ENCODE peak calls at places on chromosomes 1 and 21, in four cellular contexts. I, Q, H and D are unnamed samples.

GRCh38 chr1:210438928-210439841 is 110.5 kb downstream of the HHAT start:
- DNase-seq in Q (no peak), H (no peak), I (peak), D (no peak)

GRCh38 chr1:234609528-234610042 is 393 bp downstream of the IRF2BP2 start:
- DNase-seq in H (no peak), I (no peak), Q (no peak), D (no peak)

GRCh38 chr1:94098585-94099111 is 22.3 kb downstream of the ABCA4 start:
- DNase-seq in Q (no peak), H (no peak), I (no peak), D (no peak)

GRCh38 chr1:119885903-119886783 is 10.2 kb downstream of the ADAM30 start:
- DNase-seq in I (no peak), Q (peak), H (peak), D (peak)

GRCh38 chr21:41684381-41685245 is 82.2 kb downstream of the RIPK4 start:
- DNase-seq in I (peak), Q (no peak), H (no peak), D (no peak)

GRCh38 chr1:107243461-107243860 is 102.6 kb downstream of the NTNG1 start:
- DNase-seq in H (no peak), I (no peak), Q (no peak), D (no peak)

GRCh38 chr1:246947255-246947654 is 15.5 kb upstream of the AHCTF1 start:
- DNase-seq in Q (no peak), I (peak), H (no peak), D (no peak)

GRCh38 chr1:153652795-153653507 is 5.6 kb upstream of the SNAPIN start:
- DNase-seq in Q (no peak), H (no peak), I (peak), D (no peak)

GRCh38 chr1:26768755-26769154 is 19.0 kb upstream of the PIGV start:
- DNase-seq in H (no peak), Q (no peak), I (peak), D (no peak)

GRCh38 chr1:235883261-235883927 is 16.7 kb upstream of the LYST start:
- DNase-seq in I (peak), Q (no peak), H (no peak), D (no peak)

GRCh38 chr1:41919131-41919530 is 409 bp upstream of the HIVEP3 start:
- DNase-seq in H (no peak), Q (no peak), I (no peak), D (no peak)

GRCh38 chr1:67590329-67590728 is 94.7 kb upstream of the GADD45A start:
- DNase-seq in H (no peak), I (no peak), Q (no peak), D (no peak)

GRCh38 chr21:35868005-35868868 is 192.1 kb downstream of the SETD4 start:
- DNase-seq in I (no peak), Q (no peak), H (no peak), D (no peak)

GRCh38 chr1:6506210-6507036 is 15.0 kb upstream of the PLEKHG5 start:
- DNase-seq in I (no peak), Q (no peak), H (no peak), D (no peak)

GRCh38 chr21:33989440-33989839 is 73.8 kb upstream of the ATP5PO start:
- DNase-seq in H (no peak), Q (no peak), I (no peak), D (no peak)

GRCh38 chr1:241842565-241842964 is 5.4 kb upstream of the EXO1 start:
- DNase-seq in I (peak), H (no peak), Q (no peak), D (no peak)

GRCh38 chr1:222171005-222171404 is 376.9 kb downstream of the HHIPL2 start:
- DNase-seq in H (no peak), Q (no peak), I (peak), D (peak)

GRCh38 chr21:37383066-37383465 is 16.5 kb downstream of the DYRK1A start:
- DNase-seq in I (no peak), H (no peak), Q (no peak), D (no peak)

GRCh38 chr1:226223786-226224244 is 351 bp downstream of the MIXL1 start:
- DNase-seq in H (no peak), I (no peak), Q (peak), D (no peak)

GRCh38 chr1:190479028-190479427 is 1.4 kb upstream of the BRINP3 start:
- DNase-seq in H (no peak), I (no peak), Q (no peak), D (no peak)